ENCODE peak calls at places on chromosome 18, in five cellular contexts. V is ascending aorta, O is RWPE2, Z is choroid plexus epithelial cell, W is small intestine. S is an unnamed sample.

GRCh38 chr18:34280653-34281052 is 55.9 kb upstream of the NOL4 start:
- DNase-seq in Z (no peak), W (no peak), V (no peak), O (no peak), S (no peak)

GRCh38 chr18:56756971-56757370 is 105.8 kb downstream of the WDR7 start:
- DNase-seq in W (no peak), V (no peak), Z (no peak), O (no peak), S (no peak)

GRCh38 chr18:64271264-64271663 is 122.4 kb upstream of the LINC00305 start:
- DNase-seq in W (no peak), Z (no peak), V (no peak), O (no peak), S (no peak)

GRCh38 chr18:6342990-6343389 is 71.7 kb downstream of the L3MBTL4 start:
- DNase-seq in O (no peak), W (no peak), V (no peak), Z (no peak), S (no peak)

GRCh38 chr18:50465211-50466153 is 90.6 kb downstream of the SKA1 start:
- DNase-seq in V (no peak), Z (no peak), O (no peak), W (no peak), S (no peak)

GRCh38 chr18:13760047-13760446 is 33.6 kb downstream of the RNMT start:
- DNase-seq in W (no peak), Z (no peak), O (no peak), V (no peak), S (no peak)

GRCh38 chr18:30632058-30632718 is 410.4 kb downstream of the DSC3 start:
- DNase-seq in V (no peak), Z (no peak), W (no peak), O (no peak), S (no peak)

GRCh38 chr18:6355789-6356589 is 58.7 kb downstream of the L3MBTL4 start:
- DNase-seq in W (peak), Z (peak), V (no peak), O (no peak), S (no peak)

GRCh38 chr18:6013101-6013790 is 117.9 kb upstream of the TMEM200C start:
- DNase-seq in O (no peak), W (no peak), Z (no peak), V (no peak), S (no peak)

GRCh38 chr18:50704541-50704940 is 115.3 kb downstream of the MRO start:
- DNase-seq in Z (peak), W (no peak), O (no peak), V (no peak), S (no peak)

GRCh38 chr18:54690198-54690597 is 99.2 kb downstream of the DYNAP start:
- DNase-seq in Z (peak), O (no peak), V (no peak), W (no peak), S (no peak)

GRCh38 chr18:77057043-77057442 is 75.5 kb downstream of the MBP start:
- DNase-seq in W (no peak), V (no peak), O (no peak), Z (peak), S (no peak)

GRCh38 chr18:14974576-14974975 is 226.6 kb downstream of the ANKRD30B start:
- DNase-seq in O (no peak), V (no peak), W (no peak), Z (no peak), S (no peak)

GRCh38 chr18:64132871-64133270 is 16.0 kb downstream of the LINC00305 start:
- DNase-seq in O (no peak), Z (no peak), V (no peak), W (no peak), S (no peak)

GRCh38 chr18:58135170-58135569 is 91.1 kb downstream of the NEDD4L start:
- DNase-seq in Z (peak), W (no peak), O (no peak), V (no peak), S (peak)

GRCh38 chr18:37218022-37218590 is 347.5 kb downstream of the CELF4 start:
- DNase-seq in Z (no peak), O (no peak), V (no peak), W (no peak), S (no peak)

GRCh38 chr18:13452448-13452811 is 233.9 kb downstream of the LDLRAD4 start:
- DNase-seq in Z (peak), V (peak), W (no peak), O (no peak), S (no peak)

GRCh38 chr18:27860701-27861107 is 316.2 kb downstream of the CDH2 start:
- DNase-seq in W (no peak), V (no peak), Z (peak), O (no peak), S (no peak)

GRCh38 chr18:57910817-57911216 is 107.7 kb upstream of the ATP8B1 start:
- DNase-seq in W (no peak), O (no peak), Z (no peak), V (no peak), S (peak)

GRCh38 chr18:57352761-57353136 is 392 bp downstream of the ST8SIA3 start:
- DNase-seq in O (no peak), Z (no peak), V (no peak), W (no peak), S (no peak)

GRCh38 chr18:26655010-26655613 is 106.8 kb upstream of the KCTD1 start:
- DNase-seq in O (no peak), W (no peak), V (no peak), Z (peak), S (no peak)
- H3K4me3 ChIP-seq in O (no peak), W (no peak), V (peak), Z (peak), S (no peak)

GRCh38 chr18:69401475-69402218 is 959 bp downstream of the DOK6 start:
- DNase-seq in V (no peak), Z (peak), W (no peak), O (peak), S (no peak)
- H3K4me3 ChIP-seq in V (peak), Z (peak), W (no peak), O (no peak), S (no peak)

GRCh38 chr18:26086959-26087358 is 3.5 kb downstream of the SS18 start:
- DNase-seq in Z (no peak), V (no peak), W (no peak), O (no peak), S (no peak)

GRCh38 chr18:26090130-26091046 is at the start of gene SS18:
- DNase-seq in O (peak), W (peak), V (peak), Z (peak), S (peak)

GRCh38 chr18:26089247-26090129 is 925 bp downstream of the SS18 start:
- DNase-seq in W (peak), V (no peak), Z (peak), O (no peak), S (no peak)

GRCh38 chr18:26091047-26091630 is 726 bp upstream of the SS18 start:
- DNase-seq in V (no peak), W (peak), O (no peak), Z (no peak), S (no peak)

DNA sequence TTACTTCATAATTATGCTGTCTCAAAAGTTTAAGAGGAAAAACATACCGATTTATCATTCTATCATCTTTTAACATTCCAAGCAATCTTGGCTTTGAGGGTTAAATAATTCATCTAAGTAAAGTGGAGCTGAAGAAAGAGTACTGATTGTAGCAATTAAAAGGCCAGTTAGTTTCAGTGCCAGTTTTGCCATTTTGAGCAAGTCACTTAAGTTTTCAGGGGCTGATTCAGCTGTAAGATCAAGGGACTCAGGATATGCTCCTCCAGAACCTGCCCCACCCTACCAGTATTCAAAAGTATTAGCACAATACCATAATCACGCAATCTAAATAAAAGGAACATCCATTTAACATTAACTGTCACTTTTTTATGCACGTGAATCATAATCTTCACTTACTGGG is 1.9 kb downstream of the SS18 start:
- DNase-seq in V (no peak), Z (peak), W (no peak), O (no peak), S (no peak)
- H3K4me3 ChIP-seq in V (peak), Z (peak), W (no peak), O (peak), S (no peak)

GRCh38 chr18:23135679-23136325 is 517 bp downstream of the CABLES1 start:
- DNase-seq in Z (peak), O (no peak), W (peak), V (no peak), S (no peak)

GRCh38 chr18:23138470-23138869 is 3.2 kb downstream of the CABLES1 start:
- DNase-seq in W (peak), V (no peak), O (no peak), Z (no peak), S (no peak)

GRCh38 chr18:23136326-23137092 is 1.2 kb downstream of the CABLES1 start:
- DNase-seq in O (no peak), V (no peak), Z (peak), W (peak), S (no peak)

GRCh38 chr18:23137788-23138216 is 2.5 kb downstream of the CABLES1 start:
- DNase-seq in O (no peak), V (no peak), Z (no peak), W (peak), S (no peak)

DNA sequence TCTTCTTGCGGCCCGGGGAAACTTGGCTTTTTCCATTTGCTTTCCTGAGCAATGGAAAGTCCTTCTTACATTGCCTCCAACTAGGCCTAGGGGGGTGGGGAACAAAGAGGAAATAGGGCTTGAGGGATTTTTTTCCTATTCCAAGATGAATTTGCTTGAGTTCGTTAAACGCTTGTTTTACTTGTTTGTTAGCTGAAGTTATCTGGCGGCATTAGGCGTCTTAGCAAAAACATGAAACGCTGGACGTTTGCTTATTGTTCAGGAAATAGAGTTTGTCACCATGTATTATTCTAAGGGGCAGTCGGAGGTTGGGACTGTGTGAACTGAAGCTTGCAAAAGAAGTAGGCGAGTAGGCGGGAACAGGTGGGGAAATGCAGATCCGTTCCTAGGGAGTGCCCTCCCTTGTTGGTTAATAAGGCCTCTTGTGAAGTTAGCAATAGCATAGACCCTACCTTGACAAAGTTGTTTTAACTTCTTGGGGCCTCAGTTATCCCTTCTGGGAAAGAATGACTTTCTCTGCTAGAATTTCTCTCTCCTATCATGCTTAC is 1.9 kb downstream of the CABLES1 start:
- DNase-seq in O (no peak), V (no peak), Z (peak), W (peak), S (no peak)
- H3K4me3 ChIP-seq in O (peak), V (peak), Z (peak), W (no peak), S (no peak)

DNA sequence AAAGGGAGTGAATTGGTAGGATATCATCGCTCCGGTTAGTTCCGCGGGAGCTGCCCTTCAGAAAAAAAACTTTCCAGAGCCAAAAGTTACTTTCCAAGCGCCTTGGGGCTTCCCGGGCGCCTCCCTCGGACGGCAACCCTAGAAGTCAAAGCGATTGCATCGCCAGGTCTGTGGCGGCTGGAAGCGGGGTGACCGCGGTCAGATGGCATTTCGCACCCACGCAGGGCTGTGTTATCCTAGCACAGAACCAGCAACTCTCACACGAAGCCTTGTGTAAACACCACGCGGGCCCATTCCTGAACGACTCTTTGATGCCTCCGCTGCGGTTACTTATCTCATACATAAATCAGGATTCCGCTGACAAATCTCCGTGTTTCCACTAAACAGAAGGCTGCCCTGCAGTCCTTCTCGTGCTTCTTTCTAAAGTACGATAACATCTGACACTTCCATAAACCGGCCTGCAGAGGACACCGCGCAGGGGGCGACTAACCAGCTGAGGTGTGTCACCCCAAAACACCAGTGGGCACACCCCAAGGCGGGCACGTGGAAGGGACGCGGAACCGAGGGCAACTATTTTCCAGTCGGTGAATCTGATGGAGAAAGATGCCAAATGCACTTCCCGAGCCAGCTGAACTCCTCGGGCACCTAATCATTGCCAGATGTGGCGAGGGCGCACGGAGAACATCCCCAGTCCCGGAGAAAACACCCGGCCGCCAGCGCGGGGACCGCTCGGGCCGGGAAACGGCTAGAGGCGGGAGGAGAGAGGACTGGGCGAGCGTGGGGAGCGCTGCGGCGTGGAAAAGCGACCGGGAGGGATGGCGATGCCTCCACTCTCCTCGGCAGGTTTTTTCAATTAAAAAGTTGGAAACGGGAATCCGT is 911 bp downstream of the COLEC12 start:
- DNase-seq in W (no peak), O (no peak), V (no peak), Z (peak), S (no peak)
- H3K4me3 ChIP-seq in W (peak), O (no peak), V (peak), Z (peak), S (no peak)

DNA sequence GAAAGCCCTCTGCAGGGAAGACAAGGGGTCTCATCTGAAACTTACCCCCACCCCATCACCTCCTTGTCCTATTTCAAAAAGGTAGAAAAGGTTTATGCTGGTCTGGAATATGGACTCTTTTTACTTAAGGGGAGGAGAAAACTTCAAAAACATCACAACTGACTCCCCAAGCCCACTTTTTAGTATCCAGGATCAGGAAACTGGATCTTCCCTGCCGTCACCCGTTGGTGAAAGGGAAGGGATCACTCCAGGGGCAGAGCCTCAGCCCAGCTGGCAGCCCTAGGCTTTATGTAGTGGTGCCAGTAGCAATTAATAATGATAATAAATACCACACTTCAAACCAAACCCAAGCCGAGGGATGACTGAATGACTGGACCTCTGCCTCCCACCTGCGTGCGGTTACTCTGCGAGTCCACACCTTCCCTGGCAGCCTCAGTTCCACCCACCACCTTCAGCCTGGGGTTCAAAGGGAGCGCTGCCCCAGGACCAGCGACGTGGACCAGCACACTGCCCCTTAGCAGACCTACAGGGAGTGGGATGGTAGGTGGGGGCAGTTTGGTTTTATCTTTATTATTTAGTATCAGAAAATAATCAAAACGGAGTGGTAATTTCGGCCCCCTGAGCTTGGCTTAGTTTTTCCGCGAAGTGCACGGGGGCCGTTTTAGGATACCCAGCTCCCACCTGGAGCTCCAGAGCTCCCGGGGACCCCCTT is 4.9 kb upstream of the GATA6 start:
- DNase-seq in O (no peak), V (no peak), W (peak), Z (no peak), S (no peak)
- H3K4me3 ChIP-seq in O (no peak), V (peak), W (peak), Z (peak), S (no peak)

GRCh38 chr18:59266876-59267510 is 6.3 kb downstream of the RAX start:
- DNase-seq in V (no peak), Z (no peak), W (no peak), O (no peak), S (no peak)

GRCh38 chr18:59268722-59269562 is 4.3 kb downstream of the RAX start:
- DNase-seq in O (no peak), W (peak), Z (peak), V (no peak), S (no peak)

GRCh38 chr18:59266459-59266858 is 6.8 kb downstream of the RAX start:
- DNase-seq in Z (no peak), V (no peak), W (no peak), O (no peak), S (no peak)

GRCh38 chr18:59268127-59268721 is 5.0 kb downstream of the RAX start:
- DNase-seq in W (no peak), O (no peak), Z (no peak), V (no peak), S (no peak)

GRCh38 chr18:59267511-59268126 is 5.6 kb downstream of the RAX start:
- DNase-seq in W (peak), O (no peak), Z (no peak), V (no peak), S (no peak)
- H3K4me3 ChIP-seq in W (no peak), O (no peak), Z (no peak), V (no peak), S (no peak)

GRCh38 chr18:45291616-45292612 is 323.4 kb upstream of the SLC14A2 start:
- DNase-seq in Z (peak), W (no peak), O (no peak), V (no peak), S (no peak)
- H3K4me3 ChIP-seq in Z (no peak), W (no peak), O (no peak), V (no peak), S (no peak)